ENCODE peak calls at places on chromosomes 6 and 20, in six cellular contexts. Q is ascending aorta, J is left lung, Y is aorta, V is mucosa of descending colon, U is ovary. D is an unnamed sample.

GRCh38 chr6:11212625-11213024 is 19.8 kb downstream of the NEDD9 start:
- DNase-seq in Q (peak; percentile 87), J (no peak), Y (peak; percentile 74), V (no peak), U (peak; percentile 63), D (no peak)

GRCh38 chr20:36644032-36644712 is 1.8 kb downstream of the SLA2 start:
- DNase-seq in Q (no peak), J (no peak), Y (no peak), V (peak; percentile 43), U (no peak), D (peak; percentile 46)

GRCh38 chr6:30321692-30322388 is 4.9 kb upstream of the TRIM39 start:
- DNase-seq in Q (no peak), J (no peak), Y (no peak), V (no peak), U (no peak), D (no peak)

GRCh38 chr6:46222286-46222685 is 51.5 kb upstream of the ENPP5 start:
- DNase-seq in Q (no peak), J (no peak), Y (no peak), V (no peak), U (no peak), D (no peak)

GRCh38 chr20:63354636-63355385 is 6.3 kb downstream of the CHRNA4 start:
- DNase-seq in Q (no peak), J (peak; percentile 63), Y (no peak), V (no peak), U (no peak), D (no peak)

GRCh38 chr6:87199787-87200186 is 44.4 kb downstream of the ZNF292 start:
- DNase-seq in Q (no peak), J (no peak), Y (no peak), V (no peak), U (no peak), D (no peak)

GRCh38 chr20:51378171-51378928 is 164.2 kb downstream of the NFATC2 start:
- DNase-seq in Q (no peak), J (no peak), Y (no peak), V (no peak), U (no peak), D (no peak)

GRCh38 chr6:164195605-164196004 is 781.1 kb downstream of the QKI start:
- DNase-seq in Q (no peak), J (no peak), Y (no peak), V (no peak), U (no peak), D (no peak)

GRCh38 chr20:50567860-50568548 is 57.8 kb downstream of the PTPN1 start:
- DNase-seq in Q (peak; percentile 56), J (no peak), Y (no peak), V (no peak), U (no peak), D (no peak)

GRCh38 chr20:49595346-49595745 is 27.4 kb upstream of the PTGIS start:
- DNase-seq in Q (no peak), J (no peak), Y (no peak), V (no peak), U (no peak), D (no peak)

DNA sequence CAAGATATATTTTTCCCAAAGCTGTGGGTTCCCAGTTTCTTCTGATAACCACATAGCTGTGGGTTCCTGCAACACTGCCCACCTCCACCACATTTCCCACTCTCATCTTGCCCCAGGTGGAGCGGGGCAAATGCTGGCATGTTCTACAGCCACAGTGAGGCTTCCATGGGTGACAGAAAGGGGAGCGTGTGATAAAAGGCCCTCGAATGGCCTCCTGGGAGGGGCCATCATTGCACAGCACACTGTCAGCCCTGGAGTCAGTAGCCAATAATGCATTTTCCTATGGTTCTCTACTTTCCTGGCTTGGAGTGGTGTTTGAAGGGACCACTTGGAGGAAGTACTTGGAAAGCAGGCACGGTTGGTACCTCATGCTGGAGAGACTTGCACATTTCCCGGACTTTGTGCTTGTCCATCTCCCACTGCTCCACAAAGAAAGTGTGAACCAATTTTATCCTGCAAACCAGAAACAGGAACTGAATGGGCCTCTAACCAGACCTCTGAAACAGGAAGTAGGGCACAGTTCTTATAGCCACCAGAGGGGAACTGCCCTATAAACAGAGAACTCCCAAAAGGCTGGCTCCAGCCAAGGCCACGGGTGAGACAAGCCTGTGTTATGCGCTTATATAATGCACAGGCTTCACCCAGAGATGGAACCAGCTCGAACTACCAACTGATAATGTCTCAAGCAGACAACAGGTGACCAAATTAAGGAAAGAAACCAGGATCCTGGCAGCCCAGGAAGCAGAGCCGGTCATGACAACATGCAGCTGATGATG is 8.6 kb downstream of the MAP3K5 start:
- DNase-seq in Q (no peak), J (peak; percentile 80), Y (peak; percentile 74), V (no peak), U (no peak), D (no peak)
- H3K4me3 ChIP-seq in Q (peak overlapping the region; percentile 6), J (no peak overlapping the region), Y (no peak overlapping the region), V (no peak overlapping the region), U (no peak overlapping the region), D (no peak overlapping the region)

DNA sequence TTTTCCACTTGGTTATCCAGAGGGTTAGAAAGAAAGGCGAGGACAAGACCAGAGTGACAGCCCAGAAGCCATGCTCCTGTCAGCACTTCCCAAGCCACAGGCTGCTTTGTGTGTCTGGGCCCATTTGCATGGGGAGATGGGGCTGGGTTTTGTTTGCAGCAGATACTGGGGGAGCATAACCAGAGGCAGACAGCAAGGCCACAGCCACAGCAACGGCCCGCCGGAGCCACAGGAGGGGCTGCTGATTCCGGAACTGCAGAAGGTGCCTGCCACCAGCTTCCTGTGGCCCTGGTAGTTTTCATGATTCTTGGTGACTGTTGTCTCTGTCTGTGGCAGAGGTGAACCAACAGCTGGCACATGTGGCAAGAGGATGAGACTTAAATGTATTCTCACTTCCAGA is 106.6 kb downstream of the DLL1 start:
- DNase-seq in Q (no peak), J (no peak), Y (no peak), V (no peak), U (no peak), D (no peak)
- H3K9me3 ChIP-seq in Q (no peaks in the 10 kb centered on the region), J (no peaks in the 10 kb centered on the region), Y (no peaks in the 10 kb centered on the region), V (no peaks in the 10 kb centered on the region), U (no peaks in the 10 kb centered on the region), D (no peaks in the 10 kb centered on the region)

GRCh38 chr6:32182617-32183016 is 1.4 kb downstream of the AGER start:
- DNase-seq in Q (no peak), J (no peak), Y (no peak), V (no peak), U (no peak), D (no peak)
- H3K4me1 ChIP-seq in Q (peaks cover 15% of the 10 kb centered on the region), J (peaks cover 22% of the 10 kb centered on the region), Y (no peaks in the 10 kb centered on the region), V (peaks cover 25% of the 10 kb centered on the region), U (peaks cover 3% of the 10 kb centered on the region), D (peaks cover 27% of the 10 kb centered on the region)

GRCh38 chr6:95741001-95741400 is 163.7 kb downstream of the MANEA start:
- DNase-seq in Q (no peak), J (no peak), Y (no peak), V (no peak), U (no peak), D (no peak)

GRCh38 chr6:95743591-95743990 is 166.3 kb downstream of the MANEA start:
- DNase-seq in Q (no peak), J (no peak), Y (no peak), V (no peak), U (no peak), D (no peak)

DNA sequence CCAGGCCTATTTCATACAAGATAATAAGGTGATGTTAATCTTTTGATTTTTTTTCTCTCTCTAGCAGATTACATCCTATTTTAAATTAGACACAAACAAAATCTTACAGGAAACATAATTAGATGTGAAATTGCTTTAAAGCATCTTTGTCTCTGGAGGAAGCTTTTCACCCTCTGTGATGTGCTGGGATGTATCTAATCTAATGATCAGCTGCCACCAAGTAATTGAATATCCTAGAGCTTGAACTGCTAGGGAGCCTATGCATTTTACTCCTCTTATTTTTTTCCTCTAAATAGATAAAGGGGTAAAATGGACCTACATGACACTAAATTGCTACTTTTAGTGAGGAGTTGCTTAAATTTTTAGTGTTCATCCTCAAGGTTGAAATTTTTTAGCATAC is 165.6 kb downstream of the MANEA start:
- DNase-seq in Q (no peak), J (no peak), Y (no peak), V (no peak), U (no peak), D (no peak)
- H3K4me3 ChIP-seq in Q (no peak overlapping the region), J (no peak overlapping the region), Y (no peak overlapping the region), V (no peak overlapping the region), U (no peak overlapping the region), D (no peak overlapping the region)

DNA sequence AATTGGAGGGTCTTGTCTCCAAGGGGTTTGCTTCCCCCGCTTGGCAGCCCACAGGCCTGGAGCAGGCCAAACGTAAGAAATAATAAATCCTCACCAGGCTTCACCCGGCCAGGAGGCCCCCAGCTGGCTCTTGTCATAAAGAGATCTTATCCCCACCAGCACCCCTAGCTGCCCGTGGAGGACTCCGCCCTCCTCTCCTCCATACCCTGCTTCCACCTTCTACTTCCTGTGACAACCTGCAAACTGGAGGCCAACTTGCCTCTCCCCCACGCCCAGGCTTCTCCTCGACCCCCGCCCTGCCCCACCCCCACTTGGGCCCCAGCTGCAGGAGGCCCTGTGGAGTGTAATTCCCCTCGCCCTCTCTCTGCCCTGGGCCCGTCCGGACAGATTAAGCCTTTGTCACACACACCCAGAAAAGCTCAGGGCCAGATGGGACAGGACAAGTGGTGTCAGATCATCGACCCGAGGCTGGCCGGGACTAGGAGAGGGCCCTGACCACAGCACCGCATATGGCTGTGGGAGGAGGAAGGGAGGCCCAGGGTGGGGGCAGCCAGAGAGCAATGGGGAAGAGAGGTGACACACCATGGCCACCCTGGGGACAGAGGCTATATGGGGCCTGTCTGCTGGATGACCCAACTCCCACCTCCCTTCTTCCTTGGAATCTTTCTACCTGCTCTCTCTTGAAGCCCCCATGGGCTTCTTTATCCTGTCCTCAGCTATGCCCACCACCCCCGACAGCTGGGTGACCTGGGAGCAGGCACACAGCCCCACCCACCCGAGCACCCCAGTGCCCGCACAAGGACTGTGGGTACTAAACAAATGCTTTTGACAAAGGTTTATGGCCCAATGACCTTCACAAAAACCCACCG is 3.9 kb downstream of the NOL4L start:
- DNase-seq in Q (no peak), J (no peak), Y (no peak), V (no peak), U (no peak), D (no peak)
- H3K9me3 ChIP-seq in Q (no peaks in the 10 kb centered on the region), J (no peaks in the 10 kb centered on the region), Y (no peaks in the 10 kb centered on the region), V (no peaks in the 10 kb centered on the region), U (no peaks in the 10 kb centered on the region), D (no peaks in the 10 kb centered on the region)